ENCODE peak calls at places on chromosomes 1 and 21, in four cellular contexts. One of them, this sample, is unnamed.

GRCh38 chr1:168631671-168632400 is 55.4 kb downstream of the XCL1 start:
- DNase-seq in left lobe of liver: no peak
- DNase-seq in ovary: no peak
- DNase-seq in LoVo: no peak
- DNase-seq in this sample: no peak

GRCh38 chr21:33069994-33070811 is at the start of gene OLIG1:
- DNase-seq in left lobe of liver: no peak
- DNase-seq in LoVo: no peak
- DNase-seq in ovary: no peak
- DNase-seq in this sample: peak

GRCh38 chr1:19735419-19736127 is 64.1 kb downstream of the TMCO4 start:
- DNase-seq in LoVo: no peak
- DNase-seq in ovary: no peak
- DNase-seq in left lobe of liver: peak
- DNase-seq in this sample: no peak

GRCh38 chr1:246687002-246687401 is 37.2 kb upstream of the SCCPDH start:
- DNase-seq in LoVo: no peak
- DNase-seq in ovary: no peak
- DNase-seq in left lobe of liver: peak
- DNase-seq in this sample: no peak

GRCh38 chr1:244388961-244389360 is 62.7 kb downstream of the ADSS2 start:
- DNase-seq in left lobe of liver: no peak
- DNase-seq in ovary: no peak
- DNase-seq in LoVo: no peak
- DNase-seq in this sample: no peak

GRCh38 chr1:13943055-13943454 is 243.1 kb downstream of the PRDM2 start:
- DNase-seq in ovary: no peak
- DNase-seq in LoVo: no peak
- DNase-seq in left lobe of liver: no peak
- DNase-seq in this sample: no peak

GRCh38 chr21:46544824-46545223 is 60.1 kb downstream of the S100B start:
- DNase-seq in ovary: no peak
- DNase-seq in left lobe of liver: no peak
- DNase-seq in LoVo: no peak
- DNase-seq in this sample: no peak

GRCh38 chr1:58396150-58396549 is 150.4 kb downstream of the OMA1 start:
- DNase-seq in LoVo: no peak
- DNase-seq in ovary: no peak
- DNase-seq in left lobe of liver: no peak
- DNase-seq in this sample: no peak

GRCh38 chr1:223811634-223812101 is 34.1 kb downstream of the TP53BP2 start:
- DNase-seq in LoVo: peak
- DNase-seq in left lobe of liver: no peak
- DNase-seq in ovary: no peak
- DNase-seq in this sample: no peak

GRCh38 chr1:116374340-116375164 is 1.5 kb downstream of the ATP1A1 start:
- DNase-seq in ovary: no peak
- DNase-seq in left lobe of liver: no peak
- DNase-seq in LoVo: no peak
- DNase-seq in this sample: no peak

GRCh38 chr1:225768662-225769426 is 8.8 kb upstream of the SRP9 start:
- DNase-seq in LoVo: no peak
- DNase-seq in ovary: peak
- DNase-seq in left lobe of liver: peak
- DNase-seq in this sample: no peak

GRCh38 chr1:53047737-53048344 is 14.2 kb upstream of the PODN start:
- DNase-seq in LoVo: no peak
- DNase-seq in left lobe of liver: no peak
- DNase-seq in ovary: no peak
- DNase-seq in this sample: no peak

GRCh38 chr1:67135354-67135753 is 584 bp upstream of the C1orf141 start:
- DNase-seq in left lobe of liver: no peak
- DNase-seq in ovary: no peak
- DNase-seq in LoVo: no peak
- DNase-seq in this sample: no peak

GRCh38 chr1:37482004-37482785 is 7.8 kb downstream of the ZC3H12A start:
- DNase-seq in LoVo: no peak
- DNase-seq in left lobe of liver: no peak
- DNase-seq in ovary: no peak
- DNase-seq in this sample: no peak

GRCh38 chr1:26164036-26164927 is 4.5 kb downstream of the C1orf232 start:
- DNase-seq in LoVo: peak
- DNase-seq in ovary: peak
- DNase-seq in left lobe of liver: no peak
- DNase-seq in this sample: no peak

GRCh38 chr21:22892041-22892440 is 1893.8 kb downstream of the NCAM2 start:
- DNase-seq in left lobe of liver: no peak
- DNase-seq in ovary: no peak
- DNase-seq in LoVo: no peak
- DNase-seq in this sample: no peak

GRCh38 chr1:29900086-29900485 is 663.8 kb downstream of the PTPRU start:
- DNase-seq in ovary: no peak
- DNase-seq in left lobe of liver: no peak
- DNase-seq in LoVo: no peak
- DNase-seq in this sample: no peak

GRCh38 chr1:11065796-11066195 is 6.0 kb upstream of the SRM start:
- DNase-seq in ovary: no peak
- DNase-seq in left lobe of liver: no peak
- DNase-seq in LoVo: no peak
- DNase-seq in this sample: no peak

GRCh38 chr1:25896266-25896665 is 10.0 kb downstream of the STMN1 start:
- DNase-seq in ovary: no peak
- DNase-seq in left lobe of liver: no peak
- DNase-seq in LoVo: no peak
- DNase-seq in this sample: no peak

GRCh38 chr1:6777813-6778212 is 7.4 kb upstream of the CAMTA1 start:
- DNase-seq in LoVo: no peak
- DNase-seq in ovary: no peak
- DNase-seq in left lobe of liver: no peak
- DNase-seq in this sample: no peak

GRCh38 chr1:47708658-47709301 is 270.9 kb downstream of the FOXD2 start:
- DNase-seq in LoVo: peak
- DNase-seq in ovary: no peak
- DNase-seq in left lobe of liver: no peak
- DNase-seq in this sample: no peak

GRCh38 chr1:115314765-115315164 is 23.3 kb downstream of the NGF start:
- DNase-seq in LoVo: no peak
- DNase-seq in ovary: peak
- DNase-seq in left lobe of liver: no peak
- DNase-seq in this sample: no peak

GRCh38 chr1:5891141-5891540 is 101.1 kb downstream of the NPHP4 start:
- DNase-seq in LoVo: no peak
- DNase-seq in left lobe of liver: no peak
- DNase-seq in ovary: no peak
- DNase-seq in this sample: no peak

GRCh38 chr1:232283864-232284263 is 346.1 kb downstream of the SIPA1L2 start:
- DNase-seq in LoVo: no peak
- DNase-seq in ovary: no peak
- DNase-seq in left lobe of liver: no peak
- DNase-seq in this sample: no peak

GRCh38 chr1:167541013-167541412 is 12.5 kb downstream of the CREG1 start:
- DNase-seq in ovary: no peak
- DNase-seq in left lobe of liver: no peak
- DNase-seq in LoVo: no peak
- DNase-seq in this sample: no peak

GRCh38 chr1:40057310-40058030 is 16.9 kb downstream of the CAP1 start:
- DNase-seq in LoVo: no peak
- DNase-seq in left lobe of liver: no peak
- DNase-seq in ovary: no peak
- DNase-seq in this sample: no peak

GRCh38 chr1:97008226-97008625 is 286.6 kb downstream of the PTBP2 start:
- DNase-seq in LoVo: no peak
- DNase-seq in ovary: no peak
- DNase-seq in left lobe of liver: no peak
- DNase-seq in this sample: no peak

GRCh38 chr21:39366563-39366962 is 17.7 kb upstream of the HMGN1 start:
- DNase-seq in ovary: no peak
- DNase-seq in LoVo: no peak
- DNase-seq in left lobe of liver: no peak
- DNase-seq in this sample: no peak

GRCh38 chr1:184160236-184160635 is 108.7 kb downstream of the TSEN15 start:
- DNase-seq in LoVo: no peak
- DNase-seq in left lobe of liver: no peak
- DNase-seq in ovary: no peak
- DNase-seq in this sample: no peak

GRCh38 chr1:111882537-111882936 is 106.9 kb downstream of the KCND3 start:
- DNase-seq in ovary: no peak
- DNase-seq in LoVo: no peak
- DNase-seq in left lobe of liver: no peak
- DNase-seq in this sample: peak

This sample was measured in head of caudate nucleus.